ENCODE peak calls at places on chromosomes 4 and X, in four cellular contexts. X is GM12878, Y is PC-3, J is hepatocyte. D is an unnamed sample.

GRCh38 chr4:114597410-114598115 is 1.0 kb upstream of the UGT8 start:
- DNase-seq in Y (peak; percentile 3), X (no peak), J (no peak), D (no peak)

GRCh38 chrX:64350047-64350446 is 45.2 kb downstream of the MTMR8 start:
- DNase-seq in X (no peak), J (no peak), Y (no peak), D (no peak)

GRCh38 chr4:153222790-153223417 is 18.7 kb downstream of the TRIM2 start:
- DNase-seq in X (no peak), J (peak; percentile 77), Y (peak; percentile 28), D (peak; percentile 69)

GRCh38 chrX:14864626-14865025 is 8.2 kb downstream of the FANCB start:
- DNase-seq in Y (peak; percentile 25), X (no peak), J (no peak), D (no peak)

GRCh38 chr4:11397819-11398610 is 30.7 kb downstream of the HS3ST1 start:
- DNase-seq in J (no peak), X (no peak), Y (no peak), D (no peak)

GRCh38 chr4:168569909-168570276 is 73.0 kb downstream of the PALLD start:
- DNase-seq in Y (peak; percentile 44), X (no peak), J (peak; percentile 28), D (peak; percentile 57)

GRCh38 chr4:26857278-26858034 is 3.2 kb upstream of the STIM2 start:
- DNase-seq in J (peak; percentile 96), Y (peak; percentile 83), X (peak; percentile 53), D (peak; percentile 83)

GRCh38 chr4:6873792-6874461 is 35.7 kb upstream of the TBC1D14 start:
- DNase-seq in J (peak; percentile 85), Y (peak; percentile 64), X (no peak), D (peak; percentile 69)

GRCh38 chr4:25810016-25810415 is 52.8 kb downstream of the SEL1L3 start:
- DNase-seq in J (no peak), Y (no peak), X (no peak), D (no peak)

GRCh38 chr4:3516836-3517730 is 15.1 kb downstream of the LRPAP1 start:
- DNase-seq in X (no peak), J (no peak), Y (no peak), D (peak; percentile 23)

GRCh38 chrX:106952089-106952488 is 31.9 kb downstream of the CLDN2 start:
- DNase-seq in J (no peak), X (no peak), Y (no peak), D (no peak)

GRCh38 chrX:43813898-43814297 is 68.4 kb downstream of the MAOB start:
- DNase-seq in J (no peak), X (no peak), Y (peak; percentile 56), D (no peak)

GRCh38 chr4:164935363-164935762 is 42.1 kb downstream of the TRIM61 start:
- DNase-seq in Y (peak; percentile 25), J (no peak), X (peak; percentile 51), D (no peak)

GRCh38 chrX:140710710-140711109 is 1.2 kb downstream of the LINC00632 start:
- DNase-seq in J (peak; percentile 24), X (no peak), Y (no peak), D (no peak)

GRCh38 chr4:4868506-4869379 is 9.3 kb downstream of the MSX1 start:
- DNase-seq in Y (no peak), X (no peak), J (no peak), D (no peak)

GRCh38 chrX:8897259-8897658 is 96.1 kb upstream of the FAM9A start:
- DNase-seq in J (no peak), X (no peak), Y (peak; percentile 66), D (no peak)

GRCh38 chrX:110684653-110685052 is 111.0 kb downstream of the CHRDL1 start:
- DNase-seq in J (no peak), X (no peak), Y (peak; percentile 39), D (no peak)

GRCh38 chr4:106530816-106531215 is 162.2 kb upstream of the GIMD1 start:
- DNase-seq in Y (no peak), J (no peak), X (no peak), D (peak; percentile 5)

GRCh38 chr4:18020145-18020670 is 1.3 kb downstream of the LCORL start:
- DNase-seq in Y (peak; percentile 6), J (peak; percentile 8), X (no peak), D (peak; percentile 27)

GRCh38 chr4:18020671-18021469 is 685 bp downstream of the LCORL start:
- DNase-seq in X (peak; percentile 32), Y (peak; percentile 57), J (peak; percentile 85), D (peak; percentile 69)

GRCh38 chr4:18021720-18022571 is at the start of gene LCORL:
- DNase-seq in J (peak; percentile 97), Y (peak; percentile 91), X (peak; percentile 90), D (peak; percentile 97)

GRCh38 chr4:18021470-18021719 is 160 bp downstream of the LCORL start:
- DNase-seq in X (no peak), J (no peak), Y (no peak), D (no peak)

DNA sequence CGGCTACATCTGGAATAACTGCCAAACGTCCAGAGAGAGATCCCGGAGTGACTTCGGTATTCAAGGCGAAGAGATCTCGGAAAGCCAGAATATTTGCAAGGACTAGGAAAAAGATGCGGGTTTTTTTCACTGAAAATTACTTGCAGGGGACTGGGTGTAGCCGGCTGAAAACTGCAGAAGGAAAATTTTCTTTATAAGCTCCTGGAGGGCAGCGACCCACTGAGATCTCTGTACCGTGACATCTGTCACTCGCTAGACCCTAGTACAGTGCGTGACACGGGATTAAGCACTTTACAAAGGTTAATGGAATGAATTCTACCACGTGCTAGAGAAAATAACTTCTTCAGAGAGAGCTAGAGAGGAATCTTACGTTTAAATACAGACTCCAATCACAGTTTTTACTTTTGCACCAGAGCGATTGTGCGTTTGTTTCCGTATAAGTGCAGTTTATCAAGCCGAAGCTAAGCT is 1.1 kb upstream of the LCORL start:
- DNase-seq in X (no peak), J (peak; percentile 11), Y (no peak), D (no peak)
- TF ChIP-seq EZH2 in X (no peak), J (no peak), Y (no peak), D (no peak)

DNA sequence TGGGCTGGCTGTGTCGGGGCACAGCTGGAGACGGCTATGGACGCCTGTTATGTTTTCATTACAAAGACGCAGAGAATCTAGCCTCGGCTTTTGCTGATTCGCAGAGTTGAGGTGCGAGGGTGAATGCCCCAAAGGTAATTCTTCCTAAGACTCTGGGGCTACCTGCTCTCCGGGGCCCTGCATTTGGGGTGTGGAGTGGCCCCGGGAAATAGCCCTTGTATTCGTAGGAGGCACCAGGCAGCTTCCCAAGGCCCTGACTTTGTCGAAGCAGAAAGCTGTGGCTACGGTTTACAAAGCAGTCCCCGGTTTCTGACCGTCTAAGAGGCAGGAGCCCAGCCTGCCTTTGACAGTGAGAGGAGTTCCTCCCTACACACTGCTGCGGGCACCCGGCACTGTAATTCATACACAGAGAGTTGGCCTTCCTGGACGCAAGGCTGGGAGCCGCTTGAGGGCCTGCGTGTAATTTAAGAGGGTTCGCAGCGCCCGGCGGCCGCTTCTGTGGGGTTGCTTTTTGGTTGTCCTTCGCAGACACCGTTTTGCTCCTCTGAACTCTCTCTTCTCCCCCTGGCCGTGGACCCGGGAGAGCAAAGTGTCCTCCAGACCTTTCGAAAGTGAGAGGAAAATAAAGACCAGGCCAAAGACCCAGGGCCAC is 1.9 kb downstream of the SHOX start:
- DNase-seq in X (no peak), J (no peak), Y (no peak), D (no peak)
- TF ChIP-seq EZH2 in X (no peak), J (peak; percentile 68), Y (no peak), D (no peak)

GRCh38 chr4:112327950-112328349 is 30.8 kb downstream of the ALPK1 start:
- DNase-seq in J (peak; percentile 56), Y (peak; percentile 72), X (peak; percentile 73), D (peak; percentile 60)
- TF ChIP-seq EZH2 in J (no peak), Y (no peak), X (no peak), D (no peak)

GRCh38 chrX:3599787-3600465 is 113.5 kb downstream of the PRKX start:
- DNase-seq in J (no peak), X (no peak), Y (no peak), D (no peak)
- TF ChIP-seq EZH2 in J (no peak), X (no peak), Y (no peak), D (no peak)

GRCh38 chr4:8858188-8858924 is 13.3 kb downstream of the HMX1 start:
- DNase-seq in J (no peak), Y (no peak), X (no peak), D (no peak)
- TF ChIP-seq EZH2 in J (peak; percentile 67), Y (no peak), X (no peak), D (peak; percentile 41)

DNA sequence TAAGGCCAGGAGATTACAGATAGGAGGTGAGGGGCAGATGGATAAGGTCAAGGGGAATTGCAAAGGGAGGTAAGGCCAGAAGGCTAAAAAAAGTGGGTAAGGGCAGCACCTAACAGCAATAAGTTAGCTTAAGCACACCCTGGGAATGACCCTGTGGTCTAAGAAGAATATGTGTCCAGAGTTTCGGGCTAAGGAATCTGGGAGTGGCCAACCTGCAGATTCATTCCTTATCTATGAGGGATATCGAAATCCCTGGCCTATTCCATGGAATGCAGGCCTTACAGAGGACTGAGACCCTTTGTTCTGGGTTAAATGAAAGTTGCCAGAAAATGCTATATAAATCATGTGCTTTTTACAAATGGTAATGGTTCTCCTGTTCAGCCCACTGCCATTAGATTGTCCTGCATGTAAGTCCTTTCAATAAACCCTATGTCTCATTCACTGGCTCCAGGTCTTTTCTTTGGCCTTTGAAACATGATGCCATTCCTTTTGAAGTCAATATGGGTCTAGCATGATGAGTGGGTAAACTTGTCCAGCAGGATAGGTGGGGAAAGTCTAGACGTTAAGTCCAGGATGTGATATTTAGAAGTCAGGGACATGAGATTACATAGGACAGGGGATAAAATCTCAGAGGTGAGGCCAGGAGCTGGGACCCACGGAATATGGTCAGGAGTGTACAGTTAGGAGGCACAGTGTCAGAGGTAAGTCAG is 226.2 kb downstream of the TACR3 start:
- DNase-seq in Y (peak; percentile 59), J (no peak), X (no peak), D (no peak)
- TF ChIP-seq EZH2 in Y (no peak), J (no peak), X (no peak), D (no peak)

GRCh38 chr4:116374815-116375214 is 710.6 kb downstream of the TRAM1L1 start:
- DNase-seq in J (no peak), X (no peak), Y (no peak), D (no peak)
- TF ChIP-seq EZH2 in J (no peak), X (no peak), Y (no peak), D (no peak)

GRCh38 chr4:173538903-173539445 is 8.9 kb upstream of the HAND2 start:
- DNase-seq in X (no peak), J (no peak), Y (no peak), D (no peak)
- TF ChIP-seq EZH2 in X (no peak), J (no peak), Y (no peak), D (no peak)

DNA sequence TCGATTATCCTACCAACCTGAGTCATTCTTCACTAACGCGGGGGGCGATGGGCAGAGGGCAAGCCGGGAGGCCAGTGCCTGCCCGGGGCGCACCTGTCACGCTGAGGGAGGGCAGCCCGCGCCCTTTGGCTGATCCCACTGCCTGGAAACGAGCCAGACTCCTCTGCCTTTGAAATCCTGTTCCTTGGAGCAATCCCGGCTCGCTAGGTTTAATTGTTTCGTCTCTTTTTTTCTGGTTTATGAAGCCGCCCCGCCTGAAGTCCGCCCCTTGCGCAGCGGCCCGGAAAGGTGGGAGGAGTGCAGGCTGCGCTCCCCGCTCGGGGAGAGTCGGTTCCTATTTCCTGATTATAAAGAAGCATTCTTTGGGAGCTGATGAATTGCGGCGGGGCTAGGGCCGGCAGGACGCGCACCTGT is 484.2 kb downstream of the BCOR start:
- DNase-seq in Y (no peak), J (peak; percentile 74), X (no peak), D (peak; percentile 48)
- TF ChIP-seq EZH2 in Y (peak; percentile 78), J (no peak), X (no peak), D (no peak)

D was measured in endothelial cell of umbilical vein.